ENCODE peak calls at places on chromosomes 4 and X, in five cellular contexts. I is endothelial cell of umbilical vein, N is WTC11, G is T-helper 1 cell, Y is ecto neural progenitor cell. R is an unnamed sample.

GRCh38 chr4:7054106-7054880 is 11.1 kb downstream of the TADA2B start:
- DNase-seq in I (no peak), N (no peak), G (no peak), Y (no peak), R (no peak)

GRCh38 chr4:123506311-123506685 is 109.7 kb downstream of the SPRY1 start:
- DNase-seq in G (no peak), I (no peak), N (peak), Y (no peak), R (no peak)

GRCh38 chrX:625137-625691 is 5.4 kb upstream of the SHOX start:
- DNase-seq in I (no peak), N (no peak), Y (no peak), G (no peak), R (no peak)

GRCh38 chr4:779555-779954 is 46.4 kb downstream of the CPLX1 start:
- DNase-seq in Y (no peak), N (no peak), I (no peak), G (no peak), R (no peak)

GRCh38 chrX:119635799-119636198 is 29.6 kb upstream of the NKRF start:
- DNase-seq in I (no peak), Y (no peak), G (no peak), N (no peak), R (no peak)

GRCh38 chr4:926538-926937 is 5.6 kb downstream of the GAK start:
- DNase-seq in N (peak), Y (no peak), G (no peak), I (no peak), R (no peak)

GRCh38 chr4:8393593-8394038 is 46.9 kb downstream of the ACOX3 start:
- DNase-seq in I (peak), Y (peak), N (no peak), G (no peak), R (peak)

GRCh38 chr4:127622923-127623754 is 9.6 kb upstream of the INTU start:
- DNase-seq in G (no peak), Y (peak), N (peak), I (peak), R (peak)

GRCh38 chr4:108560624-108561023 is 59.8 kb upstream of the RPL34 start:
- DNase-seq in G (no peak), Y (no peak), I (peak), N (no peak), R (peak)

GRCh38 chr4:113101669-113102068 is 52.2 kb downstream of the ANK2 start:
- DNase-seq in N (no peak), Y (no peak), I (no peak), G (no peak), R (no peak)